ENCODE peak calls at places on chromosome 17, in four cellular contexts. Q is suprapubic skin, F is neural progenitor cell, D is astrocyte. S is an unnamed sample.

GRCh38 chr17:38916771-38917170 is 8.6 kb upstream of the LASP1NB start:
- DNase-seq in Q (no peak), F (no peak), D (no peak), S (no peak)

GRCh38 chr17:49545007-49545660 is 30.5 kb upstream of the NXPH3 start:
- DNase-seq in Q (peak; percentile 55), F (no peak), D (no peak), S (no peak)

GRCh38 chr17:40530988-40531971 is 29.9 kb upstream of the TNS4 start:
- DNase-seq in Q (peak; percentile 69), F (no peak), D (no peak), S (no peak)

GRCh38 chr17:56108811-56109284 is 44.4 kb upstream of the ANKFN1 start:
- DNase-seq in Q (no peak), F (no peak), D (no peak), S (no peak)

GRCh38 chr17:5821057-5821456 is 236.7 kb upstream of the NLRP1 start:
- DNase-seq in Q (no peak), F (no peak), D (peak; percentile 19), S (no peak)

GRCh38 chr17:16419929-16420271 is 4.5 kb downstream of the TRPV2 start:
- DNase-seq in Q (no peak), F (no peak), D (peak; percentile 82), S (no peak)

GRCh38 chr17:81313776-81314409 is 18.8 kb upstream of the SLC38A10 start:
- DNase-seq in Q (no peak), F (no peak), D (no peak), S (no peak)

GRCh38 chr17:81396278-81396721 is 1.0 kb downstream of the BAHCC1 start:
- DNase-seq in Q (no peak), F (no peak), D (no peak), S (no peak)

GRCh38 chr17:66508896-66509843 is 206.8 kb downstream of the PRKCA start:
- DNase-seq in Q (no peak), F (no peak), D (peak; percentile 87), S (peak; percentile 99)

GRCh38 chr17:49748791-49749190 is 15.1 kb downstream of the FAM117A start:
- DNase-seq in Q (no peak), F (no peak), D (no peak), S (no peak)

GRCh38 chr17:76716146-76716833 is 5.5 kb upstream of the MXRA7 start:
- DNase-seq in Q (no peak), F (no peak), D (peak; percentile 100), S (no peak)
- H3K4me3 ChIP-seq in Q (no peak overlapping the region), F (no peak overlapping the region), D (peak overlapping the region; percentile 40), S (no peak overlapping the region)

GRCh38 chr17:21163101-21163500 is 36.3 kb downstream of the DHRS7B start:
- DNase-seq in Q (no peak), F (no peak), D (no peak), S (no peak)
- TF ChIP-seq CTCF in Q (no peak), F (peak; percentile 27), D (no peak), S (no peak)

DNA sequence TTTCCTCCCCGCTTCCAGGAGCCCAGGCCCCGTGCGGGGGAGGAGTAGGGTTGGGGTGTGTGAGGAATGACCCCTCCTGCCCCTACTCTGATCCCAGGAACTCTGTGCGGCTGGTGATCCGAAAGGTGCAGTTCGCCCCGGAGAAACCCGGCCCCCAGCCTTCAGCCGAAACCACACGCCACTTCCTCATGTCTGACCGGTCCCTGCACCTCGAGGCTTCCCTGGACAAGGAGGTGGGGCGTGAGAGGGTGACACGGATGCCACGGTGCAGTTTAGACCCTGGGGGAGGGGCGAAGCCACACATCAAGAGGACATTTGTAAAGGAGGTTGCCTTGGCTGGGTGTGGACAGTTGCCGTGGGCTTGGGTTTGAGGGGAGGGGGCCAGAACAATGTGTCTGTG is 7.4 kb downstream of the ARRB2 start:
- DNase-seq in Q (no peak), F (no peak), D (no peak), S (no peak)
- H3K4me3 ChIP-seq in Q (no peak overlapping the region), F (no peak overlapping the region), D (no peak overlapping the region), S (no peak overlapping the region)

GRCh38 chr17:62172492-62173291 is 107.6 kb upstream of the MED13 start:
- DNase-seq in Q (no peak), F (no peak), D (no peak), S (no peak)
- TF ChIP-seq CTCF in Q (no peak), F (no peak), D (no peak), S (no peak)

GRCh38 chr17:58332720-58333395 is 4.3 kb upstream of the TSPOAP1 start:
- DNase-seq in Q (no peak), F (no peak), D (no peak), S (no peak)
- H3K4me3 ChIP-seq in Q (peak overlapping the region; percentile 48), F (no peak overlapping the region), D (no peak overlapping the region), S (no peak overlapping the region)

S was measured in LNCaP clone FGC.